ENCODE peak calls at places on chromosomes 11 and 22, in six cellular contexts. One of them, this sample, is unnamed.

GRCh38 chr11:116513278-116513823 is 259.4 kb downstream of the BUD13 start:
- DNase-seq in H9: no peak
- DNase-seq in neuronal stem cell: no peak
- DNase-seq in IMR-90: no peak
- DNase-seq in trophoblast cell: no peak
- DNase-seq in mesenchymal stem cell: no peak
- DNase-seq in this sample: no peak

GRCh38 chr11:123548774-123549173 is 105.7 kb downstream of the SCN3B start:
- DNase-seq in IMR-90: no peak
- DNase-seq in mesenchymal stem cell: no peak
- DNase-seq in neuronal stem cell: no peak
- DNase-seq in trophoblast cell: no peak
- DNase-seq in H9: no peak
- DNase-seq in this sample: no peak

GRCh38 chr11:11660351-11660750 is 38.5 kb upstream of the GALNT18 start:
- DNase-seq in mesenchymal stem cell: no peak
- DNase-seq in neuronal stem cell: no peak
- DNase-seq in H9: no peak
- DNase-seq in trophoblast cell: no peak
- DNase-seq in IMR-90: no peak
- DNase-seq in this sample: no peak

GRCh38 chr11:131810511-131810910 is 440.1 kb downstream of the NTM start:
- DNase-seq in neuronal stem cell: no peak
- DNase-seq in H9: no peak
- DNase-seq in trophoblast cell: no peak
- DNase-seq in mesenchymal stem cell: no peak
- DNase-seq in IMR-90: no peak
- DNase-seq in this sample: no peak

GRCh38 chr11:2480874-2481220 is 36.0 kb downstream of the KCNQ1 start:
- DNase-seq in trophoblast cell: peak
- DNase-seq in H9: no peak
- DNase-seq in IMR-90: no peak
- DNase-seq in mesenchymal stem cell: no peak
- DNase-seq in neuronal stem cell: no peak
- DNase-seq in this sample: no peak

GRCh38 chr22:19196841-19197612 is 18.5 kb upstream of the SLC25A1 start:
- DNase-seq in trophoblast cell: no peak
- DNase-seq in H9: no peak
- DNase-seq in IMR-90: no peak
- DNase-seq in mesenchymal stem cell: no peak
- DNase-seq in neuronal stem cell: no peak
- DNase-seq in this sample: no peak

GRCh38 chr11:120334894-120335462 is 1.2 kb upstream of the ARHGEF12 start:
- DNase-seq in IMR-90: peak
- DNase-seq in neuronal stem cell: peak
- DNase-seq in trophoblast cell: peak
- DNase-seq in mesenchymal stem cell: peak
- DNase-seq in H9: peak
- DNase-seq in this sample: peak

GRCh38 chr11:1863352-1864215 is 10.7 kb downstream of the LSP1 start:
- DNase-seq in mesenchymal stem cell: peak
- DNase-seq in neuronal stem cell: peak
- DNase-seq in IMR-90: peak
- DNase-seq in trophoblast cell: peak
- DNase-seq in H9: peak
- DNase-seq in this sample: peak

GRCh38 chr11:18853086-18853720 is 61.6 kb upstream of the PTPN5 start:
- DNase-seq in IMR-90: peak
- DNase-seq in H9: peak
- DNase-seq in trophoblast cell: peak
- DNase-seq in neuronal stem cell: no peak
- DNase-seq in mesenchymal stem cell: peak
- DNase-seq in this sample: peak

GRCh38 chr11:95256204-95256819 is 25.3 kb upstream of the SESN3 start:
- DNase-seq in trophoblast cell: peak
- DNase-seq in neuronal stem cell: no peak
- DNase-seq in H9: no peak
- DNase-seq in IMR-90: peak
- DNase-seq in mesenchymal stem cell: peak
- DNase-seq in this sample: no peak

GRCh38 chr11:65619281-65619928 is 3.8 kb downstream of the PCNX3 start:
- DNase-seq in H9: no peak
- DNase-seq in neuronal stem cell: no peak
- DNase-seq in IMR-90: no peak
- DNase-seq in mesenchymal stem cell: no peak
- DNase-seq in trophoblast cell: no peak
- DNase-seq in this sample: no peak

GRCh38 chr11:119785131-119785530 is 56.1 kb upstream of the NECTIN1 start:
- DNase-seq in H9: no peak
- DNase-seq in mesenchymal stem cell: no peak
- DNase-seq in trophoblast cell: peak
- DNase-seq in neuronal stem cell: no peak
- DNase-seq in IMR-90: no peak
- DNase-seq in this sample: peak

GRCh38 chr11:10669258-10670033 is 24.1 kb downstream of the IRAG1 start:
- DNase-seq in mesenchymal stem cell: peak
- DNase-seq in trophoblast cell: peak
- DNase-seq in H9: no peak
- DNase-seq in neuronal stem cell: no peak
- DNase-seq in IMR-90: peak
- DNase-seq in this sample: no peak

GRCh38 chr11:2573240-2574042 is 126.4 kb downstream of the KCNQ1OT1 start:
- DNase-seq in mesenchymal stem cell: no peak
- DNase-seq in IMR-90: no peak
- DNase-seq in H9: no peak
- DNase-seq in trophoblast cell: no peak
- DNase-seq in neuronal stem cell: no peak
- DNase-seq in this sample: no peak

GRCh38 chr22:36819112-36819511 is 2.3 kb upstream of the PVALB start:
- DNase-seq in mesenchymal stem cell: no peak
- DNase-seq in neuronal stem cell: no peak
- DNase-seq in IMR-90: no peak
- DNase-seq in H9: no peak
- DNase-seq in trophoblast cell: no peak
- DNase-seq in this sample: peak

GRCh38 chr11:14907411-14908213 is 15.6 kb upstream of the CYP2R1 start:
- DNase-seq in mesenchymal stem cell: peak
- DNase-seq in IMR-90: peak
- DNase-seq in trophoblast cell: peak
- DNase-seq in H9: peak
- DNase-seq in neuronal stem cell: no peak
- DNase-seq in this sample: peak

GRCh38 chr22:22111983-22112382 is 129.4 kb upstream of the TOP3B start:
- DNase-seq in IMR-90: no peak
- DNase-seq in neuronal stem cell: no peak
- DNase-seq in H9: no peak
- DNase-seq in trophoblast cell: no peak
- DNase-seq in mesenchymal stem cell: no peak
- DNase-seq in this sample: no peak

GRCh38 chr11:58905716-58906547 is 33.4 kb upstream of the GLYATL1 start:
- DNase-seq in neuronal stem cell: peak
- DNase-seq in mesenchymal stem cell: peak
- DNase-seq in trophoblast cell: peak
- DNase-seq in IMR-90: peak
- DNase-seq in H9: peak
- DNase-seq in this sample: peak

GRCh38 chr11:48088682-48089050 is 108.3 kb downstream of the PTPRJ start:
- DNase-seq in neuronal stem cell: no peak
- DNase-seq in IMR-90: no peak
- DNase-seq in trophoblast cell: no peak
- DNase-seq in H9: no peak
- DNase-seq in mesenchymal stem cell: no peak
- DNase-seq in this sample: no peak

GRCh38 chr22:37242395-37242918 is 1.6 kb downstream of the RAC2 start:
- DNase-seq in H9: no peak
- DNase-seq in IMR-90: peak
- DNase-seq in trophoblast cell: peak
- DNase-seq in neuronal stem cell: no peak
- DNase-seq in mesenchymal stem cell: peak
- DNase-seq in this sample: peak

GRCh38 chr11:7905961-7906429 is 25.1 kb downstream of the OR10A6 start:
- DNase-seq in mesenchymal stem cell: no peak
- DNase-seq in IMR-90: no peak
- DNase-seq in neuronal stem cell: no peak
- DNase-seq in trophoblast cell: peak
- DNase-seq in H9: peak
- DNase-seq in this sample: peak
- H2BK120ac ChIP-seq in mesenchymal stem cell: no peak
- H2BK120ac ChIP-seq in IMR-90: peak
- H2BK120ac ChIP-seq in neuronal stem cell: no peak
- H2BK120ac ChIP-seq in trophoblast cell: peak
- H2BK120ac ChIP-seq in H9: peak
- H2BK120ac ChIP-seq in this sample: no peak

DNA sequence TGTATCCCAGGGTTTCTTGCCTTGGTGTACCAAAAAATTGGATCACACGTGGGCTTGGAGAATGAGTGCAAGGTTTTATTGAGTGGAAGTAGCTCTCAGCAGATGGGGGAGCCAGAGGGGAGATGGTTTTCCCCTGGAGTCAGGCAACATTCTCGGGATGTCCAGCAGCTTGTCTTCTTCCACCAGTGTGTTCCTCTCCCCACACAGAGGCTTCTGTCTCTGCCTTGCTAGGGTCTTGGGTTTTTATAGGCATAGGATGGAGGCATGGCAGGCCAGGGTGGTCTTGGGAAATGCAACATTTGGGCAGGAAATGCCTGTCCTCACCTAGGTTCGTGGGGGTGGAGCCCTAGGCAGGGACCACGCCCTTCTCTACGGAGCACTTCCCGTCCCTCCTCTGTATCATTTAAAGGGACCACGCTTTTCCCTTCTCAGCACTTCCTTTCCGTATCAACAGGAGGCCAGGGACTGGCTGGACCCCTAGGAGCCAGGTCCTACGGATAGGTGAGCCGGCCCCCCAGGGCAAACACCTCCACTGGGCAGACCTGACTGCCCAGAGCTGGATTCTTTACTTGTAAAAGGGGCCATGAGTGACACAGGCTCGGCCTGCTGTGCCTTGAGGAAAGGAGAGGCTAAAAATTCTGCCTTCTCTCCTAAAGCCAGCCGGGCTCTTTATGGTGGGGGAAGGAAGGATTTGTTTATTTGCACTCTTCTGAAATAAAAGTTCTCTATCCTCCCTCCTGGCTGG is 55.3 kb upstream of the CCDC188 start:
- DNase-seq in trophoblast cell: peak
- DNase-seq in neuronal stem cell: no peak
- DNase-seq in H9: peak
- DNase-seq in IMR-90: peak
- DNase-seq in mesenchymal stem cell: peak
- DNase-seq in this sample: peak
- H3K27ac ChIP-seq in trophoblast cell: no peak
- H3K27ac ChIP-seq in neuronal stem cell: no peak
- H3K27ac ChIP-seq in H9: no peak
- H3K27ac ChIP-seq in IMR-90: peak
- H3K27ac ChIP-seq in mesenchymal stem cell: peak
- H3K27ac ChIP-seq in this sample: no peak

DNA sequence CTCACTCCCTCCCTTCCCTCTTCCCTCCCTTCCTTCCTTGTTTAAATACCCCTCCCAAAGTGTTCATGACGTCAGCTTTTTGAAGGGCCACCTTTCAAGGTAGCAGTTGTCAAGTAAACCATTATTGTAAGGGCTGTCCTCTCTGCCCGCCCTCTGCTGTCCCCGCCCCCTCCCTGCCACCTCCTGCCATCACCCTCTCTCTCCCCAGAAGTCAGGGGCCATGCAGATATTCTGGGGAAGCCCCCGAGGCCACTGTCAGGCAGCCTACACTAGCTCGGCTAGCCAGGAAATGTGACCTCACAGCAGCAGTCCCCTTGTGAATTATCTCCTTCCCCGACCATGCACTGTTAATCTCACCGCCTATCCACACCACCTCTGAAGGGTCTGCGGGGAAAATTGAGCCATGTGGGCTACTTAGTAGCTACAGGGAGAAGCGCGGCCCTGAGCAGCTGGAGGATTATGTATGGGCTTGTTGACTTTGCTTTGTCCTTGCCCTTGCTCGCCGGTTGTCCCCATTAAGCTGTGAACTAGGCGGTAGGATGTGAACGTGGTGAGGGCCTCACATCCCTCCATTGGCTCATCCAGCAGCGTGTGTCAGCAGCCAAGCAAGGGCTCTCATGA is 42.1 kb upstream of the ATXN10 start:
- DNase-seq in mesenchymal stem cell: no peak
- DNase-seq in IMR-90: no peak
- DNase-seq in neuronal stem cell: no peak
- DNase-seq in trophoblast cell: no peak
- DNase-seq in H9: peak
- DNase-seq in this sample: peak
- H2BK5ac ChIP-seq in mesenchymal stem cell: no peak
- H2BK5ac ChIP-seq in IMR-90: no peak
- H2BK5ac ChIP-seq in neuronal stem cell: no peak
- H2BK5ac ChIP-seq in trophoblast cell: no peak
- H2BK5ac ChIP-seq in H9: no peak
- H2BK5ac ChIP-seq in this sample: no peak

GRCh38 chr11:61862714-61863547 is 28.4 kb downstream of the FADS3 start:
- DNase-seq in neuronal stem cell: no peak
- DNase-seq in H9: no peak
- DNase-seq in mesenchymal stem cell: no peak
- DNase-seq in trophoblast cell: no peak
- DNase-seq in IMR-90: no peak
- DNase-seq in this sample: no peak
- H2BK120ac ChIP-seq in neuronal stem cell: no peak
- H2BK120ac ChIP-seq in H9: no peak
- H2BK120ac ChIP-seq in mesenchymal stem cell: no peak
- H2BK120ac ChIP-seq in trophoblast cell: no peak
- H2BK120ac ChIP-seq in IMR-90: no peak
- H2BK120ac ChIP-seq in this sample: no peak